ENCODE peak calls at places on chromosomes 11 and 22, in four cellular contexts. A is fibroblast of lung, X is PC-3, K is transverse colon. S is an unnamed sample.

GRCh38 chr11:69468236-69468635 is 13.2 kb upstream of the LINC01488 start:
- DNase-seq in A (no peak), X (no peak), K (no peak), S (no peak)

GRCh38 chr11:8296203-8296602 is 32.5 kb upstream of the LMO1 start:
- DNase-seq in A (no peak), X (no peak), K (no peak), S (no peak)

GRCh38 chr22:34283844-34284243 is 363.6 kb upstream of the LARGE1 start:
- DNase-seq in A (no peak), X (no peak), K (no peak), S (no peak)

GRCh38 chr11:88103337-88104206 is 71.7 kb downstream of the RAB38 start:
- DNase-seq in A (peak; percentile 45), X (peak; percentile 79), K (peak; percentile 14), S (peak; percentile 61)

GRCh38 chr22:27405672-27406388 is 395.7 kb downstream of the MN1 start:
- DNase-seq in A (peak; percentile 37), X (peak; percentile 68), K (peak; percentile 57), S (peak; percentile 28)

GRCh38 chr22:37431811-37432707 is 4.8 kb upstream of the ELFN2 start:
- DNase-seq in A (peak; percentile 98), X (peak; percentile 97), K (no peak), S (peak; percentile 99)

GRCh38 chr11:58650496-58650895 is 28.0 kb downstream of the CNTF start:
- DNase-seq in A (no peak), X (no peak), K (no peak), S (no peak)

GRCh38 chr22:22446527-22446926 is 62.0 kb downstream of the ZNF280B start:
- DNase-seq in A (peak; percentile 10), X (no peak), K (no peak), S (no peak)

GRCh38 chr22:33726294-33726711 is 194.0 kb downstream of the LARGE1 start:
- DNase-seq in A (peak; percentile 71), X (peak; percentile 26), K (no peak), S (peak; percentile 94)

GRCh38 chr11:98136357-98136756 is 884.4 kb upstream of the CNTN5 start:
- DNase-seq in A (no peak), X (no peak), K (no peak), S (no peak)

GRCh38 chr22:39352301-39352867 is 2.6 kb downstream of the SYNGR1 start:
- DNase-seq in A (no peak), X (no peak), K (no peak), S (no peak)

GRCh38 chr11:75596914-75597313 is 34.9 kb downstream of the SERPINH1 start:
- DNase-seq in A (no peak), X (no peak), K (no peak), S (no peak)

GRCh38 chr11:68890490-68891231 is 13.0 kb downstream of the MRPL21 start:
- DNase-seq in A (peak; percentile 73), X (no peak), K (peak; percentile 28), S (no peak)

GRCh38 chr11:69718147-69718546 is 14.3 kb upstream of the FGF19 start:
- DNase-seq in A (peak; percentile 30), X (peak; percentile 77), K (no peak), S (no peak)

GRCh38 chr11:95485115-95485900 is 254.3 kb upstream of the SESN3 start:
- DNase-seq in A (no peak), X (no peak), K (no peak), S (peak; percentile 93)

GRCh38 chr11:94511932-94512781 is at the start of gene C11orf97:
- DNase-seq in A (peak; percentile 42), X (peak; percentile 76), K (peak; percentile 59), S (no peak)

GRCh38 chr11:13462311-13462927 is 603 bp downstream of the BTBD10 start:
- DNase-seq in A (peak; percentile 20), X (peak; percentile 72), K (peak; percentile 78), S (peak; percentile 77)

GRCh38 chr11:128508785-128509518 is 78.4 kb downstream of the ETS1 start:
- DNase-seq in A (peak; percentile 88), X (peak; percentile 83), K (no peak), S (no peak)

GRCh38 chr11:114293201-114293711 is 2.9 kb upstream of the NNMT start:
- DNase-seq in A (no peak), X (peak; percentile 89), K (no peak), S (no peak)

GRCh38 chr22:20777420-20778177 is 3.7 kb downstream of the SERPIND1 start:
- DNase-seq in A (peak; percentile 92), X (peak; percentile 94), K (peak; percentile 16), S (peak; percentile 93)

GRCh38 chr11:74269161-74269809 is 42.2 kb downstream of the P4HA3 start:
- DNase-seq in A (peak; percentile 98), X (no peak), K (no peak), S (no peak)

GRCh38 chr11:90286640-90287039 is 63.8 kb upstream of the CHORDC1 start:
- DNase-seq in A (no peak), X (no peak), K (no peak), S (no peak)

GRCh38 chr22:44805663-44806062 is 53.3 kb downstream of the ARHGAP8 start:
- DNase-seq in A (no peak), X (no peak), K (no peak), S (no peak)

GRCh38 chr22:30080805-30081204 is 541 bp downstream of the HORMAD2 start:
- DNase-seq in A (no peak), X (no peak), K (no peak), S (no peak)

GRCh38 chr11:45500457-45500856 is 165.0 kb downstream of the CHST1 start:
- DNase-seq in A (no peak), X (no peak), K (no peak), S (no peak)

DNA sequence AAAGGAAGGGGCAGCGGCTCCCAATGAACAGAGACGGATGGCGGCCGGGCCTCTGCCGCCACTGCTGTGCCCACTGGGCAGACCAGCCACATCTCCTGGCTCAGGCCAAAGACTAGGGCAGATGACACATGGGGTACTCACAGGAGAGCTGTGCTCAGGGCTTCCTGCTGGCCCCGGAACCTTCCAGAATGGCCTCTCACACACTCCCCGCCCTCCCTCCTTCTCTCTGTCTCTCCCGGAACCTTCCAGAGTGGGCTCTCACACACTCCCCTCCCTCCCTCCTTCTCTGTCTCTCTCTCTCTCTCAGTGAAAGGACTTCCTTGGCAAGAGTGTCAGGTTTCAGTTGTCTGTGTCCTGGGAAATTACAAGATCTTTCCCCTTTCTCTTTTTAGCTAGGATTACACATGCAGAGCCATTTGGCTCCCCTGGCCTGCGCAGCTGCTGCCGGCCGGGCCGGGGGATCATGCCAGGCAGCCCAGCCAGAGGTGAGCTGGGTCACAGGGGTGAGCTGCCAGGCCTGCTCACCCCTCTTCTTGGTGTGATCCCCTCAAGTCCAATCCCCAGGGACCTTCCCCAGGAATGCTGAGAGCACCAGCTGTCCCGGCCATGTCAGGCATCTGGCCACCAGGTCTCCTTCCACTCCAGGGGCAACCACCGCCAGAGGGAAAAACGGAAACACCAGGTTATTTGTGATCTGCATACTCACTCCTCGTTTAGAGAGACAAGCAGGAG is 45.3 kb upstream of the ADA2 start:
- DNase-seq in A (peak; percentile 72), X (no peak), K (no peak), S (no peak)
- H3K27ac ChIP-seq in A (no peak overlapping the region), X (no peak overlapping the region), K (peak overlapping the region; percentile 34), S (no peak overlapping the region)

GRCh38 chr22:16957781-16958180 is 50.2 kb downstream of the GAB4 start:
- DNase-seq in A (no peak), X (no peak), K (no peak), S (no peak)
- TF ChIP-seq CTCF in A (no peak), X (no peak), K (no peak), S (no peak)

GRCh38 chr22:29074276-29074625 is 1.4 kb downstream of the KREMEN1 start:
- DNase-seq in A (no peak), X (no peak), K (no peak), S (no peak)

GRCh38 chr22:29072979-29073617 is at the start of gene KREMEN1:
- DNase-seq in A (no peak), X (no peak), K (peak; percentile 26), S (no peak)

GRCh38 chr22:29071261-29072045 is 1.4 kb upstream of the KREMEN1 start:
- DNase-seq in A (peak; percentile 20), X (peak; percentile 20), K (peak; percentile 75), S (peak; percentile 60)

GRCh38 chr22:29072193-29072978 is 449 bp upstream of the KREMEN1 start:
- DNase-seq in A (peak; percentile 53), X (peak; percentile 89), K (peak; percentile 97), S (peak; percentile 81)

GRCh38 chr22:29073618-29074275 is 912 bp downstream of the KREMEN1 start:
- DNase-seq in A (peak; percentile 17), X (no peak), K (peak; percentile 60), S (peak; percentile 38)
- H3K4me1 ChIP-seq in A (peaks cover 3% of the 10 kb centered on the region), X (peaks cover 10% of the 10 kb centered on the region), K (peaks cover 61% of the 10 kb centered on the region), S (peaks cover 17% of the 10 kb centered on the region)

GRCh38 chr11:112178428-112178827 is 3.1 kb downstream of the BCO2 start:
- DNase-seq in A (no peak), X (no peak), K (no peak), S (no peak)
- H3K27ac ChIP-seq in A (no peak overlapping the region), X (no peak overlapping the region), K (no peak overlapping the region), S (no peak overlapping the region)

GRCh38 chr11:67572305-67572704 is 11.3 kb upstream of the GSTP1 start:
- DNase-seq in A (no peak), X (no peak), K (no peak), S (no peak)

GRCh38 chr11:67572747-67573419 is 10.7 kb upstream of the GSTP1 start:
- DNase-seq in A (peak; percentile 59), X (peak; percentile 84), K (peak; percentile 68), S (no peak)

GRCh38 chr11:67577951-67578350 is 5.7 kb upstream of the GSTP1 start:
- DNase-seq in A (no peak), X (no peak), K (no peak), S (no peak)

GRCh38 chr11:67581469-67581868 is 2.1 kb upstream of the GSTP1 start:
- DNase-seq in A (no peak), X (no peak), K (no peak), S (no peak)

GRCh38 chr11:67576742-67577475 is 6.7 kb upstream of the GSTP1 start:
- DNase-seq in A (no peak), X (no peak), K (no peak), S (no peak)
- TF ChIP-seq CTCF in A (no peak), X (no peak), K (no peak), S (peak; percentile 34)

DNA sequence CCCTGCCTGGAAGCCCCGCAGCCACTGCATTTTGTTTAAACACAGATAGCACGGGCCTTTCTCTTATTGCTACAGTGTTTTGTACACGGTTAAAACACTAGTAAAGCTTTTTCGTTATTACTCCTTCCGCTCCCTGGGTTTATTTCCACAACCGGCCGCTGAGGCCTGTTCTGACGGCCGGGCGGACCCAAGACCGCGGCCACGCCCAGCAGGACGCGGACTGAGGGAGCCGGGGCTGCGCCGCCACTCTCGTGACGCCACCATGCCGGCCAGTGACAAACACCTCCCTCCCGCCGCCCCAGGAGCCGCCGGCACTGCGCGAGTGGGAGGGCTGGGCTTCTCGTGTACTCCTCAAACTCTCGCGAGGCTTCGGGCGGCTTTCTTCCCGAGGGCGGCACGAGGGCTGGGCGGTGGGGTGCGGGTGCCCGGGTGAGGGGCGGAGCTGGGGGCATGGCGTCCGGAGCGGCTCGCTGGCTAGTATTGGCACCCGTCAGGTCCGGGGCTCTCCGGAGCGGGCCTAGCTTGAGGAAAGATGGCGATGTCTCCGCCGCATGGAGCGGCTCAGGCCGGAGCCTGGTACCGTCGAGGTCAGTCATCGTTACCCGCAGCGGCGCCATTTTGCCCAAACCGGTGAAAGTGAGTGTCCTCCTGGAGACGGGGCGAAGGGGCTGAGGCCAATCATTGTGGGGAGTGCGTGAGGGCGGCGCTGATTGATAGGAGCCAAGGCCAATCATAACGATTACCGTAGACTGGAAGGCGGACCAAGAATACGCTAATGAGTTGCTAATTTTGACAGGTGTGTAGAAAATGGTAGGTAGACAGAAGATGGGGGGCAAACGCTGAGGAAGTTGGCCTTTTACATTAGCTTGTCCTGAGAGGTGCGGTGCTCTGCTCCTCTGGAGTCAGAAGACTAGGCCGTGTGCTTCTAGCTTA is at the start of gene SMDT1:
- DNase-seq in A (peak; percentile 99), X (peak; percentile 95), K (peak; percentile 100), S (peak; percentile 97)
- H3K4me1 ChIP-seq in A (peaks cover 3% of the 10 kb centered on the region), X (peaks cover 10% of the 10 kb centered on the region), K (peaks cover 44% of the 10 kb centered on the region), S (peaks cover 5% of the 10 kb centered on the region)